ENCODE peak calls at places on chromosomes 2 and 18, in four cellular contexts. One of them, this sample, is unnamed.

GRCh38 chr2:42238644-42239288 is 69.6 kb downstream of the EML4 start:
- DNase-seq in GM23248: peak
- DNase-seq in astrocyte of the spinal cord: no peak
- DNase-seq in stimulated activated CD4-positive, alpha-beta T cell treated with anti-CD3 and anti-CD28 coated beads, Interleukin-4, amount 100 ng/mL, for 4 hours: peak
- DNase-seq in this sample: peak

GRCh38 chr2:109690457-109690821 is 76.3 kb downstream of the SOWAHC start:
- DNase-seq in stimulated activated CD4-positive, alpha-beta T cell treated with anti-CD3 and anti-CD28 coated beads, Interleukin-4, amount 100 ng/mL, for 4 hours: no peak
- DNase-seq in astrocyte of the spinal cord: no peak
- DNase-seq in GM23248: no peak
- DNase-seq in this sample: peak

GRCh38 chr2:102848366-102848839 is 86.6 kb downstream of the TMEM182 start:
- DNase-seq in astrocyte of the spinal cord: peak
- DNase-seq in GM23248: peak
- DNase-seq in stimulated activated CD4-positive, alpha-beta T cell treated with anti-CD3 and anti-CD28 coated beads, Interleukin-4, amount 100 ng/mL, for 4 hours: no peak
- DNase-seq in this sample: peak

GRCh38 chr18:78717051-78717765 is 262.4 kb upstream of the SALL3 start:
- DNase-seq in astrocyte of the spinal cord: no peak
- DNase-seq in GM23248: no peak
- DNase-seq in stimulated activated CD4-positive, alpha-beta T cell treated with anti-CD3 and anti-CD28 coated beads, Interleukin-4, amount 100 ng/mL, for 4 hours: no peak
- DNase-seq in this sample: no peak

GRCh38 chr2:168456526-168457176 is 579 bp downstream of the CERS6 start:
- DNase-seq in astrocyte of the spinal cord: peak
- DNase-seq in GM23248: peak
- DNase-seq in stimulated activated CD4-positive, alpha-beta T cell treated with anti-CD3 and anti-CD28 coated beads, Interleukin-4, amount 100 ng/mL, for 4 hours: peak
- DNase-seq in this sample: peak

GRCh38 chr18:57683470-57683869 is 61.8 kb upstream of the NARS1 start:
- DNase-seq in astrocyte of the spinal cord: no peak
- DNase-seq in GM23248: no peak
- DNase-seq in stimulated activated CD4-positive, alpha-beta T cell treated with anti-CD3 and anti-CD28 coated beads, Interleukin-4, amount 100 ng/mL, for 4 hours: no peak
- DNase-seq in this sample: no peak

GRCh38 chr2:230881840-230882239 is 17.1 kb downstream of the ITM2C start:
- DNase-seq in GM23248: no peak
- DNase-seq in astrocyte of the spinal cord: no peak
- DNase-seq in stimulated activated CD4-positive, alpha-beta T cell treated with anti-CD3 and anti-CD28 coated beads, Interleukin-4, amount 100 ng/mL, for 4 hours: no peak
- DNase-seq in this sample: no peak

GRCh38 chr2:218783612-218784169 is 1.7 kb downstream of the CYP27A1 start:
- DNase-seq in GM23248: no peak
- DNase-seq in stimulated activated CD4-positive, alpha-beta T cell treated with anti-CD3 and anti-CD28 coated beads, Interleukin-4, amount 100 ng/mL, for 4 hours: no peak
- DNase-seq in astrocyte of the spinal cord: no peak
- DNase-seq in this sample: no peak

GRCh38 chr18:77234504-77235365 is 14.9 kb upstream of the GALR1 start:
- DNase-seq in stimulated activated CD4-positive, alpha-beta T cell treated with anti-CD3 and anti-CD28 coated beads, Interleukin-4, amount 100 ng/mL, for 4 hours: no peak
- DNase-seq in GM23248: no peak
- DNase-seq in astrocyte of the spinal cord: no peak
- DNase-seq in this sample: no peak

GRCh38 chr2:146874260-146874658 is 970.6 kb upstream of the ACVR2A start:
- DNase-seq in GM23248: peak
- DNase-seq in astrocyte of the spinal cord: peak
- DNase-seq in stimulated activated CD4-positive, alpha-beta T cell treated with anti-CD3 and anti-CD28 coated beads, Interleukin-4, amount 100 ng/mL, for 4 hours: no peak
- DNase-seq in this sample: peak

GRCh38 chr2:200703132-200703925 is 108.4 kb upstream of the BZW1 start:
- DNase-seq in astrocyte of the spinal cord: peak
- DNase-seq in GM23248: peak
- DNase-seq in stimulated activated CD4-positive, alpha-beta T cell treated with anti-CD3 and anti-CD28 coated beads, Interleukin-4, amount 100 ng/mL, for 4 hours: no peak
- DNase-seq in this sample: peak

GRCh38 chr2:180063494-180063893 is 56.4 kb upstream of the CWC22 start:
- DNase-seq in GM23248: no peak
- DNase-seq in astrocyte of the spinal cord: no peak
- DNase-seq in stimulated activated CD4-positive, alpha-beta T cell treated with anti-CD3 and anti-CD28 coated beads, Interleukin-4, amount 100 ng/mL, for 4 hours: no peak
- DNase-seq in this sample: no peak

GRCh38 chr2:206245178-206245778 is 29.2 kb upstream of the ZDBF2 start:
- DNase-seq in astrocyte of the spinal cord: no peak
- DNase-seq in stimulated activated CD4-positive, alpha-beta T cell treated with anti-CD3 and anti-CD28 coated beads, Interleukin-4, amount 100 ng/mL, for 4 hours: no peak
- DNase-seq in GM23248: no peak
- DNase-seq in this sample: no peak

GRCh38 chr18:9898792-9899549 is 13.2 kb downstream of the TXNDC2 start:
- DNase-seq in astrocyte of the spinal cord: no peak
- DNase-seq in stimulated activated CD4-positive, alpha-beta T cell treated with anti-CD3 and anti-CD28 coated beads, Interleukin-4, amount 100 ng/mL, for 4 hours: no peak
- DNase-seq in GM23248: peak
- DNase-seq in this sample: no peak

GRCh38 chr2:177604291-177605065 is 211.9 kb downstream of the AGPS start:
- DNase-seq in stimulated activated CD4-positive, alpha-beta T cell treated with anti-CD3 and anti-CD28 coated beads, Interleukin-4, amount 100 ng/mL, for 4 hours: no peak
- DNase-seq in GM23248: peak
- DNase-seq in astrocyte of the spinal cord: peak
- DNase-seq in this sample: peak

GRCh38 chr18:21051615-21052014 is 60.0 kb downstream of the ROCK1 start:
- DNase-seq in astrocyte of the spinal cord: no peak
- DNase-seq in GM23248: no peak
- DNase-seq in stimulated activated CD4-positive, alpha-beta T cell treated with anti-CD3 and anti-CD28 coated beads, Interleukin-4, amount 100 ng/mL, for 4 hours: no peak
- DNase-seq in this sample: no peak

GRCh38 chr2:25041307-25041927 is 459 bp upstream of the EFR3B start:
- DNase-seq in stimulated activated CD4-positive, alpha-beta T cell treated with anti-CD3 and anti-CD28 coated beads, Interleukin-4, amount 100 ng/mL, for 4 hours: no peak
- DNase-seq in astrocyte of the spinal cord: peak
- DNase-seq in GM23248: peak
- DNase-seq in this sample: peak

GRCh38 chr2:48104418-48104817 is 198.1 kb upstream of the FBXO11 start:
- DNase-seq in astrocyte of the spinal cord: no peak
- DNase-seq in stimulated activated CD4-positive, alpha-beta T cell treated with anti-CD3 and anti-CD28 coated beads, Interleukin-4, amount 100 ng/mL, for 4 hours: no peak
- DNase-seq in GM23248: no peak
- DNase-seq in this sample: no peak

GRCh38 chr2:221142341-221142740 is 429.8 kb downstream of the EPHA4 start:
- DNase-seq in stimulated activated CD4-positive, alpha-beta T cell treated with anti-CD3 and anti-CD28 coated beads, Interleukin-4, amount 100 ng/mL, for 4 hours: no peak
- DNase-seq in astrocyte of the spinal cord: no peak
- DNase-seq in GM23248: no peak
- DNase-seq in this sample: no peak

GRCh38 chr2:120669121-120669952 is 66.3 kb upstream of the GLI2 start:
- DNase-seq in astrocyte of the spinal cord: no peak
- DNase-seq in stimulated activated CD4-positive, alpha-beta T cell treated with anti-CD3 and anti-CD28 coated beads, Interleukin-4, amount 100 ng/mL, for 4 hours: no peak
- DNase-seq in GM23248: peak
- DNase-seq in this sample: peak

GRCh38 chr2:122307772-122308171 is 552.3 kb downstream of the TSN start:
- DNase-seq in stimulated activated CD4-positive, alpha-beta T cell treated with anti-CD3 and anti-CD28 coated beads, Interleukin-4, amount 100 ng/mL, for 4 hours: no peak
- DNase-seq in astrocyte of the spinal cord: no peak
- DNase-seq in GM23248: no peak
- DNase-seq in this sample: no peak

GRCh38 chr2:193869564-193869963 is 1674.8 kb upstream of the TMEFF2 start:
- DNase-seq in astrocyte of the spinal cord: no peak
- DNase-seq in GM23248: no peak
- DNase-seq in stimulated activated CD4-positive, alpha-beta T cell treated with anti-CD3 and anti-CD28 coated beads, Interleukin-4, amount 100 ng/mL, for 4 hours: no peak
- DNase-seq in this sample: no peak

GRCh38 chr2:96501471-96501874 is 3.7 kb downstream of the NEURL3 start:
- DNase-seq in stimulated activated CD4-positive, alpha-beta T cell treated with anti-CD3 and anti-CD28 coated beads, Interleukin-4, amount 100 ng/mL, for 4 hours: no peak
- DNase-seq in GM23248: no peak
- DNase-seq in astrocyte of the spinal cord: no peak
- DNase-seq in this sample: no peak

GRCh38 chr2:64274399-64275173 is 130.4 kb upstream of the PELI1 start:
- DNase-seq in stimulated activated CD4-positive, alpha-beta T cell treated with anti-CD3 and anti-CD28 coated beads, Interleukin-4, amount 100 ng/mL, for 4 hours: no peak
- DNase-seq in astrocyte of the spinal cord: peak
- DNase-seq in GM23248: peak
- DNase-seq in this sample: no peak

GRCh38 chr2:3505771-3506170 is 13.6 kb downstream of the ADI1 start:
- DNase-seq in astrocyte of the spinal cord: no peak
- DNase-seq in stimulated activated CD4-positive, alpha-beta T cell treated with anti-CD3 and anti-CD28 coated beads, Interleukin-4, amount 100 ng/mL, for 4 hours: no peak
- DNase-seq in GM23248: no peak
- DNase-seq in this sample: no peak

GRCh38 chr2:207505180-207505579 is 24.6 kb upstream of the CREB1 start:
- DNase-seq in astrocyte of the spinal cord: no peak
- DNase-seq in GM23248: no peak
- DNase-seq in stimulated activated CD4-positive, alpha-beta T cell treated with anti-CD3 and anti-CD28 coated beads, Interleukin-4, amount 100 ng/mL, for 4 hours: no peak
- DNase-seq in this sample: no peak

GRCh38 chr2:237723613-237724012 is 75.0 kb upstream of the RBM44 start:
- DNase-seq in GM23248: peak
- DNase-seq in stimulated activated CD4-positive, alpha-beta T cell treated with anti-CD3 and anti-CD28 coated beads, Interleukin-4, amount 100 ng/mL, for 4 hours: no peak
- DNase-seq in astrocyte of the spinal cord: no peak
- DNase-seq in this sample: peak

GRCh38 chr2:192885569-192886160 is 690.9 kb upstream of the TMEFF2 start:
- DNase-seq in GM23248: no peak
- DNase-seq in astrocyte of the spinal cord: no peak
- DNase-seq in stimulated activated CD4-positive, alpha-beta T cell treated with anti-CD3 and anti-CD28 coated beads, Interleukin-4, amount 100 ng/mL, for 4 hours: no peak
- DNase-seq in this sample: no peak

GRCh38 chr2:43759195-43759594 is 14.6 kb upstream of the DYNC2LI1 start:
- DNase-seq in GM23248: peak
- DNase-seq in astrocyte of the spinal cord: peak
- DNase-seq in stimulated activated CD4-positive, alpha-beta T cell treated with anti-CD3 and anti-CD28 coated beads, Interleukin-4, amount 100 ng/mL, for 4 hours: no peak
- DNase-seq in this sample: no peak

GRCh38 chr2:66862871-66863650 is 428.1 kb downstream of the MEIS1 start:
- DNase-seq in stimulated activated CD4-positive, alpha-beta T cell treated with anti-CD3 and anti-CD28 coated beads, Interleukin-4, amount 100 ng/mL, for 4 hours: no peak
- DNase-seq in astrocyte of the spinal cord: peak
- DNase-seq in GM23248: peak
- DNase-seq in this sample: no peak

GRCh38 chr2:25063876-25064660 is 22.2 kb downstream of the EFR3B start:
- DNase-seq in astrocyte of the spinal cord: no peak
- DNase-seq in stimulated activated CD4-positive, alpha-beta T cell treated with anti-CD3 and anti-CD28 coated beads, Interleukin-4, amount 100 ng/mL, for 4 hours: no peak
- DNase-seq in GM23248: peak
- DNase-seq in this sample: no peak

GRCh38 chr2:201057089-201057499 is 14.4 kb downstream of the HYCC2 start:
- DNase-seq in GM23248: peak
- DNase-seq in stimulated activated CD4-positive, alpha-beta T cell treated with anti-CD3 and anti-CD28 coated beads, Interleukin-4, amount 100 ng/mL, for 4 hours: no peak
- DNase-seq in astrocyte of the spinal cord: peak
- DNase-seq in this sample: no peak

GRCh38 chr2:232420463-232421188 is 14.0 kb downstream of the ALPG start:
- DNase-seq in GM23248: peak
- DNase-seq in stimulated activated CD4-positive, alpha-beta T cell treated with anti-CD3 and anti-CD28 coated beads, Interleukin-4, amount 100 ng/mL, for 4 hours: no peak
- DNase-seq in astrocyte of the spinal cord: no peak
- DNase-seq in this sample: no peak

GRCh38 chr2:147006724-147007123 is 838.1 kb upstream of the ACVR2A start:
- DNase-seq in astrocyte of the spinal cord: no peak
- DNase-seq in GM23248: peak
- DNase-seq in stimulated activated CD4-positive, alpha-beta T cell treated with anti-CD3 and anti-CD28 coated beads, Interleukin-4, amount 100 ng/mL, for 4 hours: no peak
- DNase-seq in this sample: no peak

GRCh38 chr2:26561918-26562810 is 79.0 kb downstream of the CIB4 start:
- DNase-seq in astrocyte of the spinal cord: no peak
- DNase-seq in stimulated activated CD4-positive, alpha-beta T cell treated with anti-CD3 and anti-CD28 coated beads, Interleukin-4, amount 100 ng/mL, for 4 hours: no peak
- DNase-seq in GM23248: peak
- DNase-seq in this sample: no peak

This sample was measured in A673.